ENCODE peak calls at places on chromosomes 5 and 9, in eight cellular contexts. W, K, I, R, Q, E, G and C are unnamed samples.

GRCh38 chr5:84274585-84275468 is 109.9 kb downstream of the EDIL3 start:
- DNase-seq in E (no peak), K (no peak), W (no peak), Q (no peak), R (no peak), G (no peak), I (peak; percentile 8), C (peak; percentile 13)

GRCh38 chr5:134151723-134152122 is 25.0 kb downstream of the SKP1 start:
- DNase-seq in R (no peak), K (no peak), E (no peak), W (no peak), I (no peak), Q (no peak), G (no peak), C (no peak)

GRCh38 chr9:129330711-129331279 is 152.7 kb upstream of the IER5L start:
- DNase-seq in K (no peak), I (no peak), R (no peak), E (no peak), G (no peak), W (no peak), Q (no peak), C (no peak)

GRCh38 chr9:93673271-93673843 is 97.0 kb downstream of the PHF2 start:
- DNase-seq in K (no peak), W (no peak), I (no peak), R (no peak), E (no peak), G (no peak), Q (no peak), C (no peak)

GRCh38 chr5:124952079-124952478 is 205.6 kb upstream of the ZNF608 start:
- DNase-seq in W (peak; percentile 59), Q (no peak), K (no peak), I (peak; percentile 8), E (no peak), R (no peak), G (no peak), C (peak; percentile 54)

GRCh38 chr9:119289740-119290139 is 79.5 kb downstream of the BRINP1 start:
- DNase-seq in Q (no peak), I (peak; percentile 52), W (no peak), G (no peak), K (peak; percentile 6), E (no peak), R (peak; percentile 31), C (peak; percentile 41)

GRCh38 chr9:21560281-21560745 is 78.2 kb upstream of the IFNE start:
- DNase-seq in E (no peak), R (no peak), I (no peak), W (no peak), K (no peak), G (no peak), Q (no peak), C (peak; percentile 9)

GRCh38 chr9:21688108-21689102 is 114.0 kb upstream of the MTAP start:
- DNase-seq in E (no peak), Q (no peak), R (peak; percentile 91), G (no peak), I (peak; percentile 71), K (no peak), W (no peak), C (no peak)

GRCh38 chr5:140633081-140633471 is at the start of gene CD14:
- DNase-seq in Q (no peak), R (no peak), E (no peak), K (no peak), I (peak; percentile 86), G (no peak), W (no peak), C (no peak)

GRCh38 chr9:124381073-124381945 is 33.9 kb downstream of the PSMB7 start:
- DNase-seq in G (no peak), Q (no peak), E (no peak), I (peak; percentile 39), W (no peak), K (no peak), R (peak; percentile 44), C (no peak)

GRCh38 chr5:140319833-140320232 is 16.9 kb upstream of the PFDN1 start:
- DNase-seq in W (no peak), Q (no peak), G (no peak), I (no peak), K (no peak), R (no peak), E (no peak), C (no peak)

GRCh38 chr9:5536684-5537083 is 26.4 kb downstream of the PDCD1LG2 start:
- DNase-seq in Q (no peak), G (no peak), W (no peak), R (no peak), E (no peak), I (no peak), K (no peak), C (no peak)

GRCh38 chr5:94893404-94894145 is 275.1 kb downstream of the SLF1 start:
- DNase-seq in R (no peak), W (no peak), Q (no peak), I (peak; percentile 8), E (no peak), K (no peak), G (no peak), C (no peak)

GRCh38 chr5:85288914-85289313 is 904.2 kb upstream of the EDIL3 start:
- DNase-seq in E (no peak), W (no peak), I (no peak), R (no peak), G (no peak), K (no peak), Q (no peak), C (no peak)

GRCh38 chr5:169011009-169011408 is 289.9 kb downstream of the SLIT3 start:
- DNase-seq in I (no peak), R (no peak), K (no peak), E (no peak), G (no peak), W (no peak), Q (no peak), C (no peak)

GRCh38 chr5:83745821-83746220 is 25.2 kb upstream of the HAPLN1 start:
- DNase-seq in Q (no peak), E (no peak), I (peak; percentile 11), G (no peak), R (no peak), W (no peak), K (no peak), C (no peak)

GRCh38 chr5:62587737-62588136 is 9.1 kb downstream of the LRRC70 start:
- DNase-seq in K (no peak), I (no peak), Q (no peak), G (no peak), W (no peak), E (no peak), R (no peak), C (no peak)

GRCh38 chr9:107142896-107143603 is 140.0 kb upstream of the RAD23B start:
- DNase-seq in R (no peak), G (no peak), I (no peak), K (no peak), E (no peak), Q (no peak), W (no peak), C (no peak)